ENCODE peak calls at places on chromosome 21, in four cellular contexts. One of them, this sample, is unnamed.

GRCh38 chr21:42465008-42465878 is 30.8 kb downstream of the RSPH1 start:
- DNase-seq in activated naive CD4-positive, alpha-beta T cell: no peak
- DNase-seq in transverse colon: peak
- DNase-seq in effector CD8-positive, alpha-beta T cell: no peak
- DNase-seq in this sample: no peak

GRCh38 chr21:34611528-34611927 is 3.4 kb downstream of the RCAN1 start:
- DNase-seq in effector CD8-positive, alpha-beta T cell: no peak
- DNase-seq in activated naive CD4-positive, alpha-beta T cell: no peak
- DNase-seq in transverse colon: no peak
- DNase-seq in this sample: peak

GRCh38 chr21:45544449-45545235 is 2.4 kb upstream of the SLC19A1 start:
- DNase-seq in transverse colon: no peak
- DNase-seq in activated naive CD4-positive, alpha-beta T cell: no peak
- DNase-seq in effector CD8-positive, alpha-beta T cell: no peak
- DNase-seq in this sample: no peak

GRCh38 chr21:37636152-37636860 is 269.7 kb downstream of the DYRK1A start:
- DNase-seq in transverse colon: no peak
- DNase-seq in effector CD8-positive, alpha-beta T cell: no peak
- DNase-seq in activated naive CD4-positive, alpha-beta T cell: no peak
- DNase-seq in this sample: no peak

GRCh38 chr21:39022901-39023693 is 160.2 kb downstream of the PSMG1 start:
- DNase-seq in activated naive CD4-positive, alpha-beta T cell: no peak
- DNase-seq in transverse colon: no peak
- DNase-seq in effector CD8-positive, alpha-beta T cell: no peak
- DNase-seq in this sample: no peak

GRCh38 chr21:41250519-41250918 is 66.1 kb upstream of the FAM3B start:
- DNase-seq in transverse colon: no peak
- DNase-seq in effector CD8-positive, alpha-beta T cell: no peak
- DNase-seq in activated naive CD4-positive, alpha-beta T cell: no peak
- DNase-seq in this sample: no peak

GRCh38 chr21:26842976-26843911 is 2.0 kb downstream of the ADAMTS1 start:
- DNase-seq in transverse colon: peak
- DNase-seq in effector CD8-positive, alpha-beta T cell: no peak
- DNase-seq in activated naive CD4-positive, alpha-beta T cell: no peak
- DNase-seq in this sample: no peak

GRCh38 chr21:41483415-41483814 is 24.5 kb downstream of the TMPRSS2 start:
- DNase-seq in transverse colon: no peak
- DNase-seq in activated naive CD4-positive, alpha-beta T cell: no peak
- DNase-seq in effector CD8-positive, alpha-beta T cell: no peak
- DNase-seq in this sample: no peak

GRCh38 chr21:40047993-40048730 is 180.9 kb downstream of the PCP4 start:
- DNase-seq in activated naive CD4-positive, alpha-beta T cell: no peak
- DNase-seq in effector CD8-positive, alpha-beta T cell: no peak
- DNase-seq in transverse colon: no peak
- DNase-seq in this sample: no peak

GRCh38 chr21:46064870-46065214 is 33.1 kb upstream of the COL6A2 start:
- DNase-seq in effector CD8-positive, alpha-beta T cell: no peak
- DNase-seq in transverse colon: no peak
- DNase-seq in activated naive CD4-positive, alpha-beta T cell: no peak
- DNase-seq in this sample: no peak

GRCh38 chr21:32534113-32534512 is 51.2 kb downstream of the TCP10L start:
- DNase-seq in transverse colon: no peak
- DNase-seq in activated naive CD4-positive, alpha-beta T cell: no peak
- DNase-seq in effector CD8-positive, alpha-beta T cell: no peak
- DNase-seq in this sample: no peak

GRCh38 chr21:27464643-27465042 is 497.8 kb upstream of the ADAMTS5 start:
- DNase-seq in activated naive CD4-positive, alpha-beta T cell: no peak
- DNase-seq in transverse colon: no peak
- DNase-seq in effector CD8-positive, alpha-beta T cell: no peak
- DNase-seq in this sample: no peak

GRCh38 chr21:37182222-37182621 is 84.9 kb downstream of the VPS26C start:
- DNase-seq in transverse colon: no peak
- DNase-seq in activated naive CD4-positive, alpha-beta T cell: no peak
- DNase-seq in effector CD8-positive, alpha-beta T cell: no peak
- DNase-seq in this sample: no peak

GRCh38 chr21:16794944-16795343 is 717.9 kb upstream of the CXADR start:
- DNase-seq in effector CD8-positive, alpha-beta T cell: no peak
- DNase-seq in activated naive CD4-positive, alpha-beta T cell: no peak
- DNase-seq in transverse colon: no peak
- DNase-seq in this sample: no peak

GRCh38 chr21:30468912-30469812 is 11.0 kb downstream of the KRTAP19-1 start:
- DNase-seq in activated naive CD4-positive, alpha-beta T cell: no peak
- DNase-seq in effector CD8-positive, alpha-beta T cell: no peak
- DNase-seq in transverse colon: no peak
- DNase-seq in this sample: no peak